ENCODE peak calls at places on chromosome 16, in four cellular contexts. D is esophagus muscularis mucosa, E is fibroblast of lung, T is cardiac muscle cell. P is an unnamed sample.

GRCh38 chr16:19223235-19223847 is 55.3 kb downstream of the SYT17 start:
- DNase-seq in D (no peak), E (no peak), T (peak), P (no peak)

GRCh38 chr16:19601083-19601976 is 45.8 kb downstream of the VPS35L start:
- DNase-seq in D (no peak), E (peak), T (peak), P (peak)

GRCh38 chr16:78932395-78932794 is 668.1 kb downstream of the MAF start:
- DNase-seq in D (no peak), E (no peak), T (no peak), P (no peak)

GRCh38 chr16:53809088-53809951 is 105.4 kb downstream of the FTO start:
- DNase-seq in D (no peak), E (peak), T (peak), P (no peak)

GRCh38 chr16:27429981-27430441 is 28.0 kb downstream of the IL21R start:
- DNase-seq in D (peak), E (no peak), T (peak), P (peak)

GRCh38 chr16:9048302-9048700 is 43.1 kb upstream of the HAPSTR1 start:
- DNase-seq in D (no peak), E (peak), T (peak), P (no peak)

GRCh38 chr16:23357761-23358290 is 55.7 kb downstream of the SCNN1B start:
- DNase-seq in D (no peak), E (no peak), T (no peak), P (no peak)

GRCh38 chr16:74999208-74999682 is 421 bp downstream of the ZNRF1 start:
- DNase-seq in D (peak), E (no peak), T (peak), P (peak)

GRCh38 chr16:21702259-21702658 is 38.5 kb downstream of the OTOA start:
- DNase-seq in D (no peak), E (no peak), T (no peak), P (no peak)

GRCh38 chr16:72886366-72886974 is 161.5 kb downstream of the ZFHX3 start:
- DNase-seq in D (no peak), E (no peak), T (no peak), P (no peak)

GRCh38 chr16:16067127-16067526 is 117.7 kb downstream of the ABCC1 start:
- DNase-seq in D (no peak), E (peak), T (no peak), P (no peak)

GRCh38 chr16:75938818-75939217 is 212.5 kb upstream of the CPHXL start:
- DNase-seq in D (no peak), E (peak), T (no peak), P (no peak)

GRCh38 chr16:19715566-19715965 is 2.5 kb downstream of the KNOP1 start:
- DNase-seq in D (no peak), E (no peak), T (no peak), P (no peak)

GRCh38 chr16:87391324-87391949 is 699 bp upstream of the MAP1LC3B start:
- DNase-seq in D (no peak), E (peak), T (no peak), P (peak)

GRCh38 chr16:71351558-71351901 is 7.0 kb upstream of the CALB2 start:
- DNase-seq in D (no peak), E (no peak), T (no peak), P (no peak)

GRCh38 chr16:85369741-85370528 is 243.2 kb upstream of the GSE1 start:
- DNase-seq in D (no peak), E (no peak), T (no peak), P (peak)

GRCh38 chr16:84689126-84689525 is 10.7 kb upstream of the USP10 start:
- DNase-seq in D (no peak), E (peak), T (peak), P (no peak)

GRCh38 chr16:88014954-88015805 is 63.9 kb downstream of the BANP start:
- DNase-seq in D (no peak), E (no peak), T (no peak), P (no peak)

GRCh38 chr16:29694384-29695195 is 15.6 kb downstream of the QPRT start:
- DNase-seq in D (no peak), E (peak), T (no peak), P (no peak)

GRCh38 chr16:61146429-61146828 is 889.8 kb downstream of the CDH8 start:
- DNase-seq in D (no peak), E (no peak), T (no peak), P (no peak)

GRCh38 chr16:13153696-13154095 is 252.3 kb downstream of the SHISA9 start:
- DNase-seq in D (no peak), E (no peak), T (no peak), P (no peak)

GRCh38 chr16:73369841-73370240 is 321.9 kb upstream of the ZFHX3 start:
- DNase-seq in D (no peak), E (no peak), T (no peak), P (no peak)

GRCh38 chr16:87882436-87883019 is 13.2 kb upstream of the SLC7A5 start:
- DNase-seq in D (no peak), E (no peak), T (no peak), P (no peak)

GRCh38 chr16:75319513-75320401 is 68.3 kb upstream of the BCAR1 start:
- DNase-seq in D (no peak), E (peak), T (peak), P (no peak)

GRCh38 chr16:51121850-51122249 is 29.2 kb downstream of the SALL1 start:
- DNase-seq in D (no peak), E (no peak), T (no peak), P (no peak)

GRCh38 chr16:13906426-13907089 is 13.4 kb upstream of the ERCC4 start:
- DNase-seq in D (peak), E (no peak), T (no peak), P (no peak)

GRCh38 chr16:87383522-87384161 is at the start of gene FBXO31:
- DNase-seq in D (peak), E (peak), T (peak), P (peak)

GRCh38 chr16:89423709-89424260 is 66.6 kb downstream of the ANKRD11 start:
- DNase-seq in D (no peak), E (peak), T (no peak), P (no peak)

GRCh38 chr16:78493573-78493972 is 394.1 kb downstream of the WWOX start:
- DNase-seq in D (no peak), E (no peak), T (no peak), P (no peak)

GRCh38 chr16:19375561-19376158 is 42.0 kb upstream of the TMC5 start:
- DNase-seq in D (no peak), E (peak), T (peak), P (no peak)

GRCh38 chr16:89581861-89582563 is 6.5 kb downstream of the CPNE7 start:
- DNase-seq in D (no peak), E (peak), T (peak), P (no peak)

GRCh38 chr16:75909746-75910145 is 183.5 kb upstream of the CPHXL start:
- DNase-seq in D (no peak), E (no peak), T (no peak), P (no peak)

GRCh38 chr16:29820271-29820701 is at the start of gene MVP:
- DNase-seq in D (no peak), E (peak), T (peak), P (no peak)

GRCh38 chr16:65515193-65515592 is 393.3 kb upstream of the CDH11 start:
- DNase-seq in D (no peak), E (no peak), T (no peak), P (no peak)

GRCh38 chr16:82627811-82628339 is 1.1 kb downstream of the CDH13 start:
- DNase-seq in D (no peak), E (no peak), T (peak), P (no peak)

GRCh38 chr16:4087099-4087885 is 28.9 kb downstream of the ADCY9 start:
- DNase-seq in D (no peak), E (no peak), T (no peak), P (no peak)

GRCh38 chr16:4556580-4556979 is 440 bp downstream of the C16orf96 start:
- DNase-seq in D (no peak), E (no peak), T (no peak), P (no peak)

GRCh38 chr16:13453938-13454553 is 465.9 kb upstream of the ERCC4 start:
- DNase-seq in D (no peak), E (no peak), T (no peak), P (no peak)

DNA sequence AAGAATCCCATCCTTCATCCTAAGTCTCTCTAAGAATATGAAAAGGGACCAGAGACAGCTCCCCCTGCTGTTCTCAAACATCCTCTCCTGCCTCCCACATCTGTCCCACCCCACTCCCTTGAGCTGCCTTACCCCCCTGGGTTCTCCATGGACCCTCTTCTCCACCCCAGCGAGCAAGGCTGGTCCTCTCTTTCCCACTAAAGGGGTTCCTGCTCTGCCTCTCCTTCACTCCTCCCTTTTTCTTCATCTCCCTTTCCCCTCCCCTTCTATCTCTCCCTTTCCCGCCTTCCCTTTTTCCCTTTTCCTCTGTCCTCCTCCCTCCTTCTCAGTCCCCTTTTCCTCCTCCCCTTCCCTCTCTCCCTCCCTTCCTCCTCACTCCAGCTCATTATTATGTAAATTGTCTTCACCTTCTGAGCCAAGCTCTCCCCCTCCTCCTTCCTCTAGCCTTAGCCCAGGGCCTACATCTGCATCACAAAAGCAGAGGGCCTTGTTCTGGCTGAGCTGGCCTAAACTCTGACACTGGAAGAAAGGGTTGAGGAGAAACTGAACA is 90.0 kb downstream of the GNAO1 start:
- DNase-seq in D (no peak), E (no peak), T (no peak), P (no peak)
- TF ChIP-seq CTCF in D (no peak), E (peak), T (peak), P (no peak)

DNA sequence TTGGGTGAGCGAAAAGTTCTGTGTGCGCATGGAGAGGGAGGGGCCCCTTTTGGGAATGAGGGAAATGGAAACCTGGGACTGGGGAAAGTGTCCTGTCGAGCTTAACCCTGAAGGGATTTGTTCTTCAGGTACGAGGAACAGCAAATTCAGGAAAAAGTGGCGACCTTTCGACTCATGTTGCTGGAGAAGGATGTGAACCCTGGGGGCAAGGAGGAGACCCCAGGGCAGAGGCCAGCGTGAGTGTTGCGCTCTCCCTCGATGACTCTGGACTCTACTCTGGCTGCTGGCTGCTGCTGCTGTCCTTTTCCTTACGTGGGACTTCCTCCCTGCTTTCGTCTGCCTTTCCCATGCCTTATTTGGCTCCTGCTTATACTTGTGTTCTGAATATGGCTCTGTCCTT is 4.9 kb downstream of the SRRM2 start:
- DNase-seq in D (no peak), E (no peak), T (no peak), P (no peak)
- H3K27ac ChIP-seq in D (no peak), E (no peak), T (no peak), P (no peak)

GRCh38 chr16:48113471-48113870 is 42.3 kb downstream of the ABCC12 start:
- DNase-seq in D (no peak), E (no peak), T (no peak), P (no peak)

GRCh38 chr16:48117217-48118105 is 38.3 kb downstream of the ABCC12 start:
- DNase-seq in D (no peak), E (peak), T (peak), P (peak)

GRCh38 chr16:48114410-48114809 is 41.4 kb downstream of the ABCC12 start:
- DNase-seq in D (no peak), E (no peak), T (no peak), P (no peak)

GRCh38 chr16:48112603-48113400 is 43.0 kb downstream of the ABCC12 start:
- DNase-seq in D (no peak), E (no peak), T (peak), P (no peak)

DNA sequence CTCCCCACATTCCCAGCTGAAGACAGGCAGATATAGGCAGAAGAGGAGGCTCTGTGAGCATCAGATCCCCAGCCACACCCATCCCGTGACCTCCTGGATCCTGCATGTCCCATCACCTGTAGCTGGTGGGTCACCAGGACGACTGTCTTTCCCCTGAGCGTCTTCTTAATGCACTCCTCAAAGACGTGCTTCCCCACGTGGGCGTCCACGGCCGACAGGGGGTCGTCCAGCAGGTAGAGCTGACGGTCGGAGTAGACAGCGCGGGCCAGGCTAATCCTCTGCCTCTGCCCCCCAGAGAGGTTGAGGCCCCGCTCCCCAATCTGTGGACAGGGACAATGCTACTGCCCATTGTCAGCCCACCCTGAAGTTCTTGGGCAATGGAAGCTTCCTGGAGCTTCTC is 40.5 kb downstream of the ABCC12 start:
- DNase-seq in D (no peak), E (no peak), T (no peak), P (no peak)
- TF ChIP-seq CTCF in D (no peak), E (no peak), T (no peak), P (no peak)

GRCh38 chr16:46862555-46863447 is 21.4 kb upstream of the GPT2 start:
- DNase-seq in D (no peak), E (no peak), T (no peak), P (no peak)

GRCh38 chr16:46858151-46858550 is 26.0 kb upstream of the GPT2 start:
- DNase-seq in D (no peak), E (no peak), T (no peak), P (no peak)

GRCh38 chr16:46855389-46855788 is 24.4 kb upstream of the C16orf87 start:
- DNase-seq in D (no peak), E (no peak), T (no peak), P (no peak)

GRCh38 chr16:46857261-46857962 is 26.4 kb upstream of the C16orf87 start:
- DNase-seq in D (no peak), E (peak), T (peak), P (no peak)

GRCh38 chr16:46859719-46860152 is 24.4 kb upstream of the GPT2 start:
- DNase-seq in D (no peak), E (peak), T (peak), P (no peak)
- H3K27ac ChIP-seq in D (no peak), E (no peak), T (no peak), P (no peak)

GRCh38 chr16:68396481-68396880 is 51.8 kb downstream of the SMPD3 start:
- DNase-seq in D (no peak), E (peak), T (peak), P (no peak)
- TF ChIP-seq CTCF in D (peak), E (peak), T (peak), P (peak)

DNA sequence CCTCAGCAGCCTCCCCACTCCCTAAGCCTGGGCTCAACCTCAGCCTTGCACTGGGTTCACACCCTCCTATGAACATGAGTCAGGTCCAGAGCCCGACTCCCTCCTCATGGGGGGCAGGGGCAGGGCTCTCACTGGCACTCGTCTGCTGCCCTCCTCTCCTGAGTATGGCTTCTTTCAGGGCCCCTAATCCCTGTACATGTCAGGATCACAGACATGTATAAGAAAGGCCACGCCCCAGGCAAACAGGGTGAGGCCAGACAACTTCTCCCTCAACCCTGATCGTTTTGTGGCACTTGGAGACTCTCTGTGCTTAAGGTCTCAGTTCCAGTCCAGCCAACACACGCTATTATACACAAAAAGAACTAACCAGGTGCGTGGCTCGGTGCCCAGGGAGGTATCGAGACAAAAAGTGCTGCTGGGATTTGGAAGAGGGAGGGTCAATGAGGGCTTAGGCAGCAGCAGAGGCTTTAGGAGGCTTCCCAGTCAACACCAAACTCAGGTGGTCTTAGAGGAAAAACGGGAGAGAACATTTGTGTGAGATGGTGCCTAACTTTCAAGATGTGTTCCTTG is 45.2 kb downstream of the CMTM3 start:
- DNase-seq in D (no peak), E (no peak), T (no peak), P (no peak)
- H3K27ac ChIP-seq in D (no peak), E (no peak), T (no peak), P (no peak)

DNA sequence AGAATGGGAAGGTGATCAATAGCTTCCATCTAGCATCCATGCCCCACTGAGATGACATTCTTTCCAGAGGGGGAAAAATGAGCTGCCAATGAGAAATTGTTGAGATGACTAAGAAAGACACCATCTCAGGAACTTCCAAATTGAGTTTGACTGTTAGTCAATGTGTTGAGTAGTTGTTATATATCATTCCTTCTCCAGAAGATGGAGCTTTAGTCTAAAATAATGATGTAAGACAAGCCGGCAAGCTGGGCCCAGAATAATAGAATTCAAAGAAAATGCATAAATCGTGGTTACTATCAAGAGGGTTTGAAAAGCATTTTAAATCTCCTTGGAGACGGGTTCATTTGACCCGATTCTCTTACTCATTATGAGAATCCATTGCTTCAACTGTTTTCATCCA is 71.0 kb upstream of the ATF7IP2 start:
- DNase-seq in D (no peak), E (no peak), T (peak), P (no peak)
- TF ChIP-seq CTCF in D (no peak), E (no peak), T (no peak), P (peak)

GRCh38 chr16:55539049-55539448 is 27.4 kb upstream of the CAPNS2 start:
- DNase-seq in D (no peak), E (peak), T (peak), P (no peak)
- H3K27ac ChIP-seq in D (no peak), E (no peak), T (no peak), P (no peak)

DNA sequence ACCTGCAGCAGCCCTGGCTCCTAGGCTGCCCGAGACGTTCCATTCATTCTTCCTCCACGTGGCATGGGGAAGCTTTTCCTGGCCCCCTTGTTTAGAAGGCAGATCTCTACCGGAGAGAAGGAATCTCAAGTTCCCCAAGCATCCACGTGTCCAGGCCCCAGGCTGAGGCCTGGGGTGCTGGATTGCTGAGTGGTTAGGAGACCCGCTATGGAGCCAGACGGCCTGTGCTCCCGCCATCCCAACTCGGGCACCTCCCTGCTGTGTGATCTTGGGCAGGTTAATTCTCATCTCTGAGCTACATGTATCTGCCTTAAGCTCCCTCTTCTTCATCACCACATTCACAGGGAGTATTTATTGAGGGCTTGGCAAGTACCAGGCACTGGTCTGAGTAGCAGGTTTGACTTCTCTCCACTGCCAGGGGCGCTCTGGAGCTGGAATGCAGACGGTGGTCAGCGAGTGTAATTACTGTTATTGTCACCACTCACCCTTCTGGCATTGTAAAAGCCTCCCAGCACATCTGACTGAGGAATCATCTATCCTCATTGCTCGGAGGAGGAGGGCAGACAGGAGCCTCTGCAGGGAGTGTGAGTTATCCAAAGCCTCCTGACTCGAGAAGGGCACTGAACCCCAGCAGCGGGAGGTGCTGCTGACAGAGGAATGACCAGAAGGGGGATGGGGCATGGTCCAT is 1.1 kb upstream of the ADGRG1 start:
- DNase-seq in D (no peak), E (peak), T (peak), P (no peak)
- TF ChIP-seq CTCF in D (no peak), E (peak), T (peak), P (no peak)